ENCODE peak calls at places on chromosomes 6 and 20, in seven cellular contexts. T is fibroblast of lung, O is mammary epithelial cell, S is neural progenitor cell, G is K562, J is GM23338, C is PC-9. B is an unnamed sample. For H3K79me2 and H3K36me3, the result is how much of the 10 kb centered on the place peaks cover.

GRCh38 chr6:150668882-150669476 is 69.3 kb downstream of the PLEKHG1 start:
- DNase-seq in T (no peak), O (no peak), S (no peak), G (no peak), J (no peak), C (no peak), B (no peak)

GRCh38 chr6:111534366-111534765 is 51.3 kb upstream of the REV3L start:
- DNase-seq in T (peak), O (peak), S (no peak), G (no peak), J (no peak), C (no peak), B (no peak)

GRCh38 chr20:8363970-8364733 is 232.1 kb downstream of the PLCB1 start:
- DNase-seq in T (no peak), O (no peak), S (no peak), G (no peak), J (no peak), C (no peak), B (no peak)

GRCh38 chr20:25525857-25526256 is 59.5 kb downstream of the NINL start:
- DNase-seq in T (peak), O (peak), S (no peak), G (no peak), J (no peak), C (peak), B (no peak)

GRCh38 chr20:32440069-32440757 is 82.1 kb downstream of the ASXL1 start:
- DNase-seq in T (no peak), O (no peak), S (no peak), G (no peak), J (no peak), C (no peak), B (no peak)

GRCh38 chr6:168166627-168167026 is 87.6 kb upstream of the FRMD1 start:
- DNase-seq in T (no peak), O (no peak), S (no peak), G (no peak), J (no peak), C (no peak), B (no peak)

GRCh38 chr20:38181207-38181693 is 16.2 kb upstream of the TGM2 start:
- DNase-seq in T (no peak), O (no peak), S (peak), G (no peak), J (no peak), C (peak), B (peak)

GRCh38 chr6:43175676-43176422 is 4.8 kb downstream of the SRF start:
- DNase-seq in T (no peak), O (no peak), S (no peak), G (no peak), J (no peak), C (no peak), B (peak)

GRCh38 chr6:12403201-12403826 is 113.2 kb downstream of the EDN1 start:
- DNase-seq in T (peak), O (peak), S (no peak), G (no peak), J (no peak), C (peak), B (no peak)

DNA sequence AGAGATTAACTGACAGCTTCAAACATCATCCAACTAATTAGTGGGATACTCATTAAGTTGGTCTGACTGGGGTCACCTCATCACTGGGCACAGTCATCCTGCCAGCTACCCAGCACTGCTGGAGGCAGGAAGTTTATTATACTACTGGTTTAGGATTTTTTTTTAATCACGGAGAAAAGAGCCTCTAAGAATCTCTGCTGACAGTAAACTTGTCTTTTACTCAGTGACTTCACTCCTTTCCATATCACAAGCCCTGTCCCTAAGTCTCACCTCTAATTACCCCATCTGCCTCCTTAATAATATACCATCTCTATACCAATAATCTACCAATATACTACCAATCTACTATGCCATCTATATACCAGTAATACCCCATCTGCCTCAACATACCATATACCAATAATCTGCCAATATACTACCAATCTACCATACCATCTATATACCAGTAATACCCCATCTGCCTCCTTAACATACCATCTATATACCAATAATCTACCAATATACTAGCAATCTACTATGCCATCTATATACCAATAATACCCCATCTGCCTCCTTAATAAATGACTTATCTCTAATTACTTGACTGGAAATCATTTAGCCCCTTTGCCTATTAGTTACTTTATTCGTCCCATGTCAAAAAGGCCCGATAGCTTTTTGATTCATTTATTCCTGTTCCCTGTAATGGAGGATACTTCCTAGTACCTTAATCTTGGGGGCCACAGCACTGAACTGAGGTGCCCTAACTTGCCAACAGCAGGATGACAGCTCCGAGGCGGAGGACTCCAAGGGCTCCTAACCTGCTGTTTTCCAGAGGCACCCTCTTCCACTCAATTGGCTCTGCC is 5.0 kb downstream of the ATP5F1E start:
- DNase-seq in T (no peak), O (no peak), S (no peak), G (no peak), J (no peak), C (no peak), B (no peak)
- H3K79me2 ChIP-seq in T (half or more), O (half or more), S (half or more), G (half or more), J (half or more), C (half or more), B (under half)

GRCh38 chr20:1124416-1124815 is 6.0 kb downstream of the PSMF1 start:
- DNase-seq in T (peak), O (no peak), S (no peak), G (no peak), J (no peak), C (no peak), B (no peak)
- H3K36me3 ChIP-seq in T (under half), O (under half), S (under half), G (half or more), J (under half), C (under half), B (under half)

GRCh38 chr6:51352506-51353029 is 533.9 kb downstream of the TFAP2B start:
- DNase-seq in T (no peak), O (no peak), S (no peak), G (no peak), J (no peak), C (no peak), B (no peak)

GRCh38 chr6:51350308-51350904 is 531.7 kb downstream of the TFAP2B start:
- DNase-seq in T (no peak), O (no peak), S (no peak), G (peak), J (peak), C (no peak), B (peak)

DNA sequence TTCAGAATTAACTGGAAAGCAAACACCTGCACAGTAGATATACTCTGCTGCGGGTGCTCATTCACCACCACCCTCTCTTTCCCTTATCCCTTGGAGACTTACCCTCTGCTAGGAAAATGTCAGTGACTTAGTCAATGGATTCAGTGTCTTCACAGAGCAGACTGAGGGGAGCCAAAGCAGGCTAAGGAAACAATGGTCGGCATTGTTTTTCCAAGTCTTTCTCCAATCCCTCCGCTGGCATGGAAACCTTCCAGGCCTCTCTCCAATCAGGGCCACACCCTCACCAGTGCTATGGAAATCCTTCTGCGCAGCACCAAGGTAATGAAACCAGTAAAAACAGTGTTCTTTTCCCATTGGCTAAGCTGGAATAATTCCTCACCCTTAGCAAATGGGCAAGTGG is 531.2 kb downstream of the TFAP2B start:
- DNase-seq in T (no peak), O (peak), S (peak), G (no peak), J (no peak), C (no peak), B (no peak)
- H2AFZ ChIP-seq in T (no peak), O (peak), S (no peak), G (no peak), J (no peak), C (no peak), B (no peak)

GRCh38 chr6:128400875-128401274 is 119.5 kb downstream of the PTPRK start:
- DNase-seq in T (no peak), O (no peak), S (no peak), G (no peak), J (no peak), C (no peak), B (no peak)

GRCh38 chr6:128394171-128394570 is 126.2 kb downstream of the PTPRK start:
- DNase-seq in T (peak), O (no peak), S (no peak), G (no peak), J (no peak), C (no peak), B (no peak)

GRCh38 chr6:128403618-128404444 is 116.6 kb downstream of the PTPRK start:
- DNase-seq in T (no peak), O (peak), S (no peak), G (no peak), J (no peak), C (no peak), B (no peak)

GRCh38 chr6:128395596-128395995 is 124.8 kb downstream of the PTPRK start:
- DNase-seq in T (no peak), O (no peak), S (no peak), G (no peak), J (no peak), C (no peak), B (no peak)

GRCh38 chr6:128397996-128398395 is 122.4 kb downstream of the PTPRK start:
- DNase-seq in T (no peak), O (no peak), S (no peak), G (no peak), J (peak), C (no peak), B (peak)
- H3K79me2 ChIP-seq in T (under half), O (half or more), S (under half), G (under half), J (half or more), C (under half), B (under half)

DNA sequence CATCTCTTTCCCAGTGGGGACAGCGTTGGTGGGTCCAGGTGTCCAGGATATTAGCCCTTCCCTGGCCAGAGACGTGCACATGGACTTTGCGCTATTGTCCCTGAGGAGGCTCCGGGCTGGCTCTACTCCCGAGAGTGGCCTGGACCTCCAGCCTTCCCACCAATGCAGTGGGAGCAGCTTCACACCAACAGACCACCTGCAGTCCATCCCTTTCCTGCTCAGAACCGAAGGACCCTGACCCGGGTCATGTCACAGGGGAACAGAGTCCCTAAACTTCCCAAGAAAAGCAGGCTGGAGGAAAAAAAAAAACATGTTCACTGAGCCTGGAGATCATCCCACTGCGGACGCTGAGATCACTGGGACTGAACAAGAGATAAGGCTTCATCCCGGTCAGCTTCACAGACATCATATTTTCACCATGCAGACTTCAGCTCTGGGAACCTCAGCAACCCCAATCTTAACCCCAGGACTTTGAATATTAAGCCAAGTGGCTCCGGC is 18.3 kb downstream of the ZMYND8 start:
- DNase-seq in T (no peak), O (no peak), S (no peak), G (no peak), J (no peak), C (no peak), B (no peak)
- H3K36me3 ChIP-seq in T (under half), O (under half), S (under half), G (half or more), J (under half), C (under half), B (under half)

GRCh38 chr6:71889366-71889765 is 3.0 kb downstream of the RIMS1 start:
- DNase-seq in T (no peak), O (no peak), S (no peak), G (no peak), J (no peak), C (no peak), B (no peak)

GRCh38 chr6:71886184-71887005 is at the start of gene RIMS1:
- DNase-seq in T (no peak), O (no peak), S (peak), G (no peak), J (peak), C (no peak), B (no peak)

GRCh38 chr6:71887744-71888115 is 1.4 kb downstream of the RIMS1 start:
- DNase-seq in T (no peak), O (no peak), S (no peak), G (no peak), J (no peak), C (no peak), B (no peak)

GRCh38 chr6:71888720-71889340 is 2.5 kb downstream of the RIMS1 start:
- DNase-seq in T (no peak), O (no peak), S (peak), G (no peak), J (peak), C (no peak), B (no peak)

GRCh38 chr6:71887006-71887743 is 825 bp downstream of the RIMS1 start:
- DNase-seq in T (no peak), O (no peak), S (peak), G (no peak), J (peak), C (no peak), B (no peak)
- H2AFZ ChIP-seq in T (peak), O (peak), S (peak), G (no peak), J (peak), C (no peak), B (peak)

DNA sequence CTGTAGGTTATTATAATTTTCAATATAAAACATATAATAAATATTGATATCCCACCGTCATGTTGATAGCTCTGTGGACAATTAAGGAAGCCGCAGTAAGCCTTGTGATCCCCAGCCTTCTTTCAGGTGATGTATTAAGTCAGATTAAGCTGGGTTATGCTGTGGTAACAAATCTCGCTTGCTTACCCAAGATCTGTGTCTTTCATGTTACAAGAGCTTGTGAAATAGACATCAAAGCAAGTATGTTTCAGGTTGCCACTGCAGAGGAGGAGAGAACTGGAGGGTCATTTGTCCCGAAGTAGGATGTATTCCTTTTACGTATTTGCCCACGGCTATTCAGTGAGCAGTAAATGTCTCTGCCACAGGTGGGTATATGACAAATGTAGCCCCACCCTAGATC is 17.8 kb upstream of the BCKDHB start:
- DNase-seq in T (no peak), O (no peak), S (no peak), G (no peak), J (no peak), C (no peak), B (no peak)
- H3K79me2 ChIP-seq in T (under half), O (under half), S (under half), G (under half), J (under half), C (under half), B (under half)

GRCh38 chr20:50921783-50922501 is 9.3 kb downstream of the ADNP start:
- DNase-seq in T (no peak), O (no peak), S (no peak), G (no peak), J (no peak), C (no peak), B (no peak)
- H3K36me3 ChIP-seq in T (under half), O (under half), S (under half), G (half or more), J (under half), C (under half), B (under half)

DNA sequence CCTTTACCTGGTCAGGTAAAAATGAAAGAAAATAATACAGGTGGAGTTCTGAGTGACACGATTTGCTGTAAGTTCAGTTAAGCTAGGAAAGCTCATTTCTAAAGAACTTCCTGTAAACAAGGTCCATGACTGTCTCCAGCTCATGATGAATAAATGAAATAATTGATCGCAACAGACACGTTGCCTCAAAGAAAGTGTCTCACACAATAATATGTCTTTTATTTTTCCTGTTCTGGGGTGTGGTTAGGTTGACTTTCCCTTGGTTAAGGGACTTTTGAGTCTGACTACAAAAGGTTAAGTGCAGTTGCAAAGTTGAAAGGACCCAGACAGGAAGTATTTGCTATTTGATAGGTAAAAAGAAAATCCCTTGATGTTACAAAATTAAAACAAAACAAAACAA is 304.2 kb upstream of the PRDM1 start:
- DNase-seq in T (no peak), O (no peak), S (no peak), G (no peak), J (no peak), C (no peak), B (no peak)
- H2AFZ ChIP-seq in T (no peak), O (no peak), S (no peak), G (no peak), J (no peak), C (no peak), B (no peak)

B was measured in trophoblast cell.